ENCODE peak calls at places on chromosomes 5 and 9, in eight cellular contexts. Q is left ventricle myocardium inferior, R is suprapubic skin, V is ovary, L is upper lobe of right lung, Z is GM12865, A is HepG2, Y is hepatocyte. H is an unnamed sample.

GRCh38 chr5:132641241-132641723 is 16.7 kb upstream of the IL13 start:
- DNase-seq in R (no peak), V (no peak), Y (no peak), L (no peak), Z (peak), A (no peak), Q (no peak), H (no peak)

GRCh38 chr9:108580021-108580439 is 275.8 kb downstream of the ACTL7B start:
- DNase-seq in Z (no peak), V (no peak), A (peak), Q (no peak), L (no peak), Y (no peak), R (no peak), H (no peak)

GRCh38 chr9:131277673-131278420 is 1.5 kb upstream of the FAM78A start:
- DNase-seq in Y (peak), V (peak), L (peak), A (peak), Q (peak), R (no peak), Z (peak), H (peak)

GRCh38 chr5:671459-672328 is 21.5 kb downstream of the TPPP start:
- DNase-seq in Y (peak), V (peak), Z (peak), L (peak), A (peak), R (peak), Q (peak), H (peak)

GRCh38 chr9:3436629-3437028 is 89.2 kb downstream of the RFX3 start:
- DNase-seq in L (no peak), Y (no peak), Z (no peak), R (no peak), V (no peak), Q (no peak), A (no peak), H (no peak)

GRCh38 chr5:175694371-175695160 is 36.7 kb downstream of the HRH2 start:
- DNase-seq in R (peak), Q (no peak), V (no peak), Z (no peak), A (no peak), Y (peak), L (no peak), H (peak)

GRCh38 chr5:146815423-146815822 is 63.1 kb downstream of the PPP2R2B start:
- DNase-seq in Q (no peak), V (no peak), A (no peak), R (no peak), Z (no peak), L (no peak), Y (no peak), H (no peak)

GRCh38 chr9:75814667-75815066 is 75.8 kb upstream of the PCSK5 start:
- DNase-seq in A (no peak), Z (no peak), Y (no peak), Q (no peak), L (no peak), V (no peak), R (no peak), H (no peak)

GRCh38 chr5:157273131-157273556 is 7.2 kb downstream of the CYFIP2 start:
- DNase-seq in R (no peak), A (no peak), Z (peak), L (no peak), V (no peak), Y (no peak), Q (no peak), H (no peak)

GRCh38 chr9:89462817-89463216 is 35.1 kb downstream of the SEMA4D start:
- DNase-seq in V (no peak), R (no peak), Y (no peak), Q (no peak), A (no peak), L (no peak), Z (no peak), H (no peak)

GRCh38 chr5:22431406-22431805 is 421.7 kb downstream of the CDH12 start:
- DNase-seq in Y (no peak), Z (no peak), V (no peak), Q (no peak), R (no peak), L (no peak), A (no peak), H (no peak)

GRCh38 chr5:173688708-173689107 is 72.3 kb upstream of the BOD1 start:
- DNase-seq in V (no peak), Q (no peak), A (no peak), Z (no peak), R (no peak), Y (no peak), L (no peak), H (no peak)

GRCh38 chr5:68953151-68953884 is 140.5 kb upstream of the SLC30A5 start:
- DNase-seq in V (no peak), Y (no peak), A (no peak), L (no peak), Z (no peak), R (no peak), Q (no peak), H (no peak)

GRCh38 chr9:14314424-14314928 is 535 bp upstream of the NFIB start:
- DNase-seq in Y (peak), A (peak), L (peak), Z (no peak), Q (peak), R (peak), V (peak), H (peak)

GRCh38 chr9:20538956-20539355 is 83.3 kb downstream of the MLLT3 start:
- DNase-seq in Q (no peak), V (no peak), A (no peak), Z (no peak), L (no peak), Y (no peak), R (no peak), H (no peak)

GRCh38 chr5:179819296-179820126 is 1.2 kb upstream of the SQSTM1 start:
- DNase-seq in L (peak), Z (peak), A (peak), Y (peak), Q (peak), R (no peak), V (peak), H (peak)

GRCh38 chr9:105908069-105908468 is 213.7 kb downstream of the TMEM38B start:
- DNase-seq in V (no peak), Y (no peak), R (no peak), Q (no peak), Z (no peak), L (no peak), A (no peak), H (no peak)

GRCh38 chr5:90161399-90161798 is 248.2 kb downstream of the CETN3 start:
- DNase-seq in Z (peak), L (peak), V (peak), A (peak), Q (peak), R (no peak), Y (peak), H (peak)

GRCh38 chr9:89529243-89530030 is 31.5 kb upstream of the SEMA4D start:
- DNase-seq in A (no peak), R (no peak), L (no peak), Y (no peak), Z (no peak), Q (no peak), V (no peak), H (no peak)

GRCh38 chr5:176396330-176396729 is 7.8 kb downstream of the HIGD2A start:
- DNase-seq in V (no peak), Z (no peak), Q (no peak), L (no peak), Y (peak), R (no peak), A (no peak), H (no peak)

GRCh38 chr5:150623152-150623877 is 17.1 kb upstream of the SYNPO start:
- DNase-seq in R (no peak), Q (no peak), A (no peak), L (no peak), Z (peak), Y (no peak), V (no peak), H (no peak)

GRCh38 chr9:119218293-119218692 is 150.9 kb downstream of the BRINP1 start:
- DNase-seq in R (no peak), Y (peak), V (no peak), Z (no peak), Q (no peak), L (no peak), A (no peak), H (no peak)

GRCh38 chr9:136343121-136343883 is 16.0 kb downstream of the GPSM1 start:
- DNase-seq in Q (peak), L (no peak), R (no peak), V (no peak), Z (no peak), Y (no peak), A (no peak), H (no peak)

GRCh38 chr9:120391691-120392090 is 188.3 kb downstream of the CDK5RAP2 start:
- DNase-seq in V (no peak), Y (no peak), Q (no peak), Z (no peak), L (no peak), R (no peak), A (no peak), H (no peak)

GRCh38 chr5:171713152-171713551 is 72.5 kb upstream of the SMIM23 start:
- DNase-seq in V (no peak), L (no peak), A (no peak), Y (no peak), R (peak), Z (no peak), Q (no peak), H (no peak)

GRCh38 chr5:139481122-139481533 is 1.4 kb downstream of the STING1 start:
- DNase-seq in A (no peak), R (no peak), Q (peak), Z (no peak), V (peak), Y (no peak), L (peak), H (peak)

GRCh38 chr9:96655198-96655851 is at the start of gene PRXL2C:
- DNase-seq in R (peak), A (peak), V (peak), Q (peak), Z (peak), L (peak), Y (peak), H (peak)

GRCh38 chr5:53464722-53465121 is 15.7 kb upstream of the FST start:
- DNase-seq in R (no peak), Z (no peak), Y (no peak), A (peak), V (no peak), L (no peak), Q (no peak), H (no peak)

GRCh38 chr5:96614110-96614691 is 48.0 kb upstream of the CAST start:
- DNase-seq in A (peak), R (no peak), Q (no peak), V (peak), Z (peak), L (no peak), Y (peak), H (peak)

GRCh38 chr5:78574731-78575161 is 73.8 kb downstream of the LHFPL2 start:
- DNase-seq in A (peak), V (no peak), Q (no peak), Y (peak), Z (peak), L (no peak), R (no peak), H (no peak)

GRCh38 chr9:110256392-110257096 is at the start of gene TXN:
- DNase-seq in A (peak), R (peak), L (peak), Q (peak), V (peak), Y (peak), Z (peak), H (peak)

GRCh38 chr5:87185838-87186237 is 81.8 kb upstream of the RASA1 start:
- DNase-seq in Y (no peak), A (no peak), V (no peak), R (no peak), Q (no peak), L (no peak), Z (no peak), H (no peak)

GRCh38 chr9:121781143-121781542 is 129.7 kb downstream of the DAB2IP start:
- DNase-seq in A (no peak), V (no peak), L (peak), Z (no peak), Q (no peak), Y (no peak), R (no peak), H (no peak)

GRCh38 chr9:120890415-120891254 is 13.6 kb upstream of the PHF19 start:
- DNase-seq in Z (no peak), Q (no peak), R (no peak), Y (no peak), A (no peak), L (no peak), V (no peak), H (no peak)

GRCh38 chr5:150024241-150024984 is 23.9 kb downstream of the HMGXB3 start:
- DNase-seq in Z (no peak), A (no peak), L (no peak), Y (no peak), Q (no peak), V (no peak), R (no peak), H (no peak)

GRCh38 chr5:127409236-127409921 is 108.1 kb upstream of the PRRC1 start:
- DNase-seq in A (no peak), Y (no peak), V (no peak), Z (no peak), Q (no peak), R (no peak), L (no peak), H (no peak)

GRCh38 chr5:10632110-10632903 is 68.4 kb downstream of the ANKRD33B start:
- DNase-seq in Y (no peak), Q (no peak), V (no peak), L (peak), Z (peak), A (no peak), R (no peak), H (no peak)

GRCh38 chr9:31323726-31324444 is 1060.6 kb upstream of the ACO1 start:
- DNase-seq in R (no peak), Q (no peak), L (no peak), A (no peak), Y (no peak), Z (no peak), V (no peak), H (no peak)

GRCh38 chr5:16897284-16897704 is 38.8 kb downstream of the MYO10 start:
- DNase-seq in Q (no peak), L (no peak), V (no peak), R (no peak), Y (peak), A (no peak), Z (no peak), H (no peak)

GRCh38 chr5:141437208-141437607 is 6.9 kb downstream of the PCDHGA12 start:
- DNase-seq in A (no peak), R (no peak), Z (no peak), L (no peak), V (no peak), Y (no peak), Q (no peak), H (no peak)

GRCh38 chr5:141434006-141434405 is 3.7 kb downstream of the PCDHGA12 start:
- DNase-seq in A (no peak), V (no peak), Q (no peak), Z (no peak), Y (no peak), L (no peak), R (no peak), H (no peak)

GRCh38 chr5:141430332-141431113 is at the start of gene PCDHGA12:
- DNase-seq in A (peak), R (no peak), V (no peak), Q (peak), Y (no peak), L (no peak), Z (peak), H (no peak)

GRCh38 chr5:141427783-141428426 is 2.4 kb upstream of the PCDHGA12 start:
- DNase-seq in Q (no peak), V (no peak), A (no peak), Y (no peak), L (no peak), R (no peak), Z (no peak), H (no peak)

GRCh38 chr5:141431286-141431685 is 979 bp downstream of the PCDHGA12 start:
- DNase-seq in R (no peak), Z (peak), Q (no peak), Y (no peak), V (no peak), L (no peak), A (no peak), H (no peak)
- H3K4me3 ChIP-seq in R (peak), Z (peak), Q (peak), Y (no peak), V (no peak), L (peak), A (no peak), H (peak)

GRCh38 chr5:158770506-158770905 is 329.2 kb downstream of the EBF1 start:
- DNase-seq in Y (peak), Q (no peak), A (peak), L (no peak), Z (peak), V (no peak), R (no peak), H (no peak)
- TF ChIP-seq CTCF in Y (peak), Q (no peak), A (peak), L (no peak), Z (no peak), V (no peak), R (no peak), H (no peak)

GRCh38 chr9:133585481-133586367 is 23.5 kb downstream of the FAM163B start:
- DNase-seq in Q (no peak), Z (no peak), R (no peak), V (no peak), L (no peak), A (no peak), Y (no peak), H (no peak)
- H3K4me3 ChIP-seq in Q (no peak), Z (no peak), R (no peak), V (no peak), L (no peak), A (no peak), Y (no peak), H (no peak)

GRCh38 chr9:114861273-114861672 is 55.4 kb upstream of the TNFSF15 start:
- DNase-seq in V (no peak), L (no peak), Y (no peak), R (no peak), A (no peak), Z (no peak), Q (no peak), H (no peak)
- TF ChIP-seq CTCF in V (no peak), L (no peak), Y (no peak), R (no peak), A (no peak), Z (no peak), Q (no peak), H (no peak)

GRCh38 chr5:14190194-14191164 is 47.3 kb downstream of the TRIO start:
- DNase-seq in V (no peak), A (no peak), Y (peak), R (no peak), L (no peak), Q (no peak), Z (no peak), H (no peak)
- H3K4me3 ChIP-seq in V (no peak), A (no peak), Y (no peak), R (no peak), L (no peak), Q (peak), Z (no peak), H (peak)

H was measured in tibial artery.